ENCODE peak calls at places on chromosome X, in ten cellular contexts. I is IMR-90; U is Karpas-422; B is aorta; Q is effector memory CD4-positive, alpha-beta T cell; F is body of pancreas; K is prostate gland; X is HCT116; P is GM23338; L is BE2C. Z is an unnamed sample. For H3K36me3 and H3K4me1, the result is how much of the 10 kb centered on the place peaks cover.

GRCh38 chrX:33138677-33139249 is 72.6 kb downstream of the DMD start:
- DNase-seq in P (no peak), Q (no peak), I (no peak), U (no peak), F (no peak), K (no peak), B (no peak), X (no peak), L (no peak), Z (no peak)

GRCh38 chrX:12657881-12658280 is 133.3 kb upstream of the PRPS2 start:
- DNase-seq in K (no peak), B (no peak), P (no peak), I (no peak), Q (no peak), X (no peak), F (no peak), L (no peak), U (no peak), Z (no peak)

GRCh38 chrX:72268601-72269365 is 8.3 kb downstream of the RPS4X start:
- DNase-seq in P (no peak), X (no peak), Q (no peak), K (no peak), I (peak), F (no peak), B (no peak), L (no peak), U (no peak), Z (no peak)

GRCh38 chrX:107579956-107580355 is 48.4 kb upstream of the PRPS1 start:
- DNase-seq in P (no peak), L (no peak), B (no peak), I (peak), Q (no peak), F (no peak), K (no peak), U (no peak), X (no peak), Z (no peak)

GRCh38 chrX:63993936-63994335 is 208.9 kb upstream of the ARHGEF9 start:
- DNase-seq in L (no peak), F (no peak), X (no peak), P (no peak), K (no peak), U (no peak), B (no peak), Q (no peak), I (no peak), Z (no peak)

GRCh38 chrX:132671229-132671641 is 182.4 kb upstream of the MBNL3 start:
- DNase-seq in K (no peak), P (peak), X (no peak), Q (no peak), U (no peak), F (no peak), I (peak), L (no peak), B (no peak), Z (no peak)

GRCh38 chrX:69152398-69152797 is 12.9 kb downstream of the PJA1 start:
- DNase-seq in K (no peak), F (peak), I (no peak), P (no peak), X (no peak), Q (no peak), U (no peak), B (peak), L (no peak), Z (peak)

GRCh38 chrX:150332023-150332422 is 31.1 kb upstream of the MAMLD1 start:
- DNase-seq in B (no peak), U (no peak), K (no peak), Q (no peak), I (no peak), L (no peak), F (no peak), X (no peak), P (no peak), Z (no peak)

GRCh38 chrX:96424007-96424406 is 260.6 kb upstream of the DIAPH2 start:
- DNase-seq in X (no peak), I (no peak), L (no peak), K (no peak), U (no peak), F (no peak), B (no peak), Q (no peak), P (no peak), Z (no peak)

GRCh38 chrX:133410555-133410954 is 4.7 kb downstream of the GPC4 start:
- DNase-seq in B (no peak), L (no peak), K (no peak), X (no peak), Q (no peak), U (no peak), F (no peak), I (no peak), P (no peak), Z (no peak)

GRCh38 chrX:43176686-43177085 is 398.7 kb upstream of the PPP1R2C start:
- DNase-seq in U (no peak), K (no peak), I (no peak), X (no peak), P (no peak), F (no peak), B (no peak), Q (no peak), L (no peak), Z (no peak)

GRCh38 chrX:96211953-96212352 is 472.7 kb upstream of the DIAPH2 start:
- DNase-seq in F (no peak), I (no peak), L (no peak), Q (no peak), B (no peak), P (no peak), U (peak), X (no peak), K (no peak), Z (no peak)

GRCh38 chrX:12930150-12930549 is 23.7 kb downstream of the TLR8 start:
- DNase-seq in F (no peak), L (no peak), U (no peak), X (no peak), B (no peak), K (no peak), I (no peak), P (no peak), Q (no peak), Z (no peak)

GRCh38 chrX:120791013-120791643 is 84.5 kb downstream of the CT47B1 start:
- DNase-seq in P (no peak), F (peak), Q (no peak), I (peak), X (peak), L (peak), K (peak), B (peak), U (no peak), Z (peak)

GRCh38 chrX:17860179-17860780 is 818 bp downstream of the RAI2 start:
- DNase-seq in U (no peak), Q (no peak), K (peak), P (peak), B (no peak), L (no peak), F (peak), X (no peak), I (no peak), Z (no peak)

GRCh38 chrX:29903365-29903764 is 312.0 kb upstream of the MAGEB2 start:
- DNase-seq in Q (no peak), X (no peak), F (no peak), P (peak), I (peak), L (no peak), B (no peak), U (no peak), K (no peak), Z (no peak)

GRCh38 chrX:100658936-100659335 is 14.9 kb downstream of the SRPX2 start:
- DNase-seq in B (no peak), Q (no peak), I (no peak), L (no peak), K (peak), P (no peak), U (no peak), F (no peak), X (no peak), Z (no peak)

GRCh38 chrX:105552395-105552794 is 269.9 kb upstream of the NRK start:
- DNase-seq in B (no peak), K (no peak), L (no peak), P (no peak), F (no peak), U (no peak), Q (no peak), X (no peak), I (no peak), Z (no peak)

GRCh38 chrX:110178179-110178865 is 139.6 kb downstream of the AMMECR1 start:
- DNase-seq in Q (no peak), L (peak), X (no peak), U (no peak), I (no peak), B (no peak), F (peak), P (no peak), K (no peak), Z (no peak)

DNA sequence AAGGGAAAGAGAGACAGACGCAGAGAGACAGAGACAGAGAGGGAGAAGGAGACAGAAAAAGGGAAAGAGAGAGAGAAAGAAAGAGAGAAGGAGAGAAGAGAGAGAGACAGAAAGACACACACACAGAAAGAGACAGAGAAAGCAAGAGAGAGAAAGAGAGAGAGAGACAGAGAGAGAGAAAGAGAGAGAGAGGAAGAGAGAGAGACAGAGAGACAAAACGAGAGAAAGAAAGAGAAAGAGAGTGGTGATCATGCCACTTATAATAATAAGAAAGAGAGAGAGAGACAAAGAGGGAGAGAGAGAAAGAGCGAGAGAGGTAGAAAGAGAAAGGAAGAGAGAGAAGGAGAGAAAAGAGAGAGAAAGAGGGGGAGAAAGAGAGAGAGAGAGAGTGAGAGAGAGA is 51.4 kb downstream of the SHOX start:
- DNase-seq in I (no peak), X (no peak), K (no peak), P (no peak), U (no peak), B (no peak), L (no peak), Q (no peak), F (no peak), Z (no peak)
- H3K36me3 ChIP-seq in I (under half), X (under half), K (under half), P (under half), U (under half), B (under half), L (under half), Q (under half), F (under half), Z (under half)

DNA sequence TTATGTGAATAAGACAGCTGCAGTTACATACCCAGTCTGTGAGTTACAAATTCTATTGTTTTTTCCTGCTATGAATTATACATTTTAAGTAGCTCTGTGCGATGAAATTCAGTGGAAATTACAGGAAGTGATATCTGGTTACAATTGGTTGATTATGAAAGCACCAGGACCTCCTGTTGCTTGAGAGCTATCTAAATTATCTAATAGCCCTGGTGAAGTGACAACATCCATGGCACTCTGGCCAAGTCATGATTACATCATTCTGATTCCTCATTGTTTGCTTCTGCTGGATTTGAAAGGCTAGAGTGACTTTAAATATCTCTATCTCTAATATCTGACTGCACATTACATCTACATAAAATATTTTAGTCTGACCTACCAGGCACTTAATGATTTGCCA is 515.0 kb downstream of the CFAP47 start:
- DNase-seq in X (no peak), B (no peak), Q (no peak), U (no peak), P (no peak), L (no peak), K (no peak), I (peak), F (no peak), Z (no peak)
- H3K4me1 ChIP-seq in X (under half), B (under half), Q (under half), U (under half), P (under half), L (under half), K (under half), I (under half), F (under half), Z (under half)

GRCh38 chrX:47196098-47196497 is 2.5 kb downstream of the UBA1 start:
- DNase-seq in B (no peak), I (no peak), K (no peak), P (no peak), U (no peak), F (no peak), L (no peak), Q (no peak), X (no peak), Z (no peak)
- H3K36me3 ChIP-seq in B (under half), I (under half), K (under half), P (under half), U (under half), F (under half), L (under half), Q (under half), X (under half), Z (under half)

GRCh38 chrX:45751156-45751555 is 550.5 kb upstream of the DIPK2B start:
- DNase-seq in P (no peak), B (no peak), I (no peak), L (no peak), X (no peak), Q (no peak), K (no peak), U (no peak), F (no peak), Z (no peak)
- H3K4me1 ChIP-seq in P (under half), B (under half), I (under half), L (under half), X (half or more), Q (under half), K (under half), U (under half), F (under half), Z (under half)

GRCh38 chrX:11190745-11191510 is 79.8 kb downstream of the HCCS start:
- DNase-seq in P (no peak), F (peak), Q (no peak), B (no peak), L (no peak), U (no peak), X (no peak), I (no peak), K (peak), Z (peak)
- H3K36me3 ChIP-seq in P (under half), F (under half), Q (under half), B (under half), L (under half), U (under half), X (under half), I (under half), K (under half), Z (under half)

DNA sequence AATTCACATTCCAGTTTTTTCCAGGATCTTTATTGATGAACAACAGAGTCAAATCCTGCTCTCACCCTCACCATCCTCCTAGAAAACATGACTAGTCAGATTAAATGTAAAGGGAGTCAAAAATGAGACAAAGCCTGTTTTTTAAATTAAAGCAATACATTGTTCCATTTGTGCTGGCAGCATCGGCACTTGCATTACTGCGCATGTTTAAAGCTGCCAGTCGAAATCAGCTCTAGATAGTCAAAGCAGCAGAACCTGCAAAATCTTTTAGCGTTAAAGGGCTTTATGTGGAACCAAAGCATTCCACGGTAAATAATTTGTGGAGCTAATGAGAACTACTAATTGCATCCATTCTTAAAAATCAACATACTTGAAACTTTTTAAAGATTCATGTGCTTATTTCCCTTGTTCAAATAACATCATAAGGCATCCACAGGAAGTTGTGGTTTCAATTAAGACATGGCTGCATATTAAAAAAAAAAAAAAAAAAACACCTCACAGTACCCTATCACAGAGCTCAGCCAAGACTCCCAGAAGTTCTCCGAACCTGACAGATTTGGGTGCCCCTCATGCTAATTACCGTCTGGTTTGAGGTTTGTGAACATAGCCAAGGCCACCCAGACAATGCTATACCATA is 82.2 kb downstream of the SH3KBP1 start:
- DNase-seq in Q (peak), U (no peak), P (no peak), I (no peak), K (no peak), L (no peak), F (no peak), X (no peak), B (no peak), Z (no peak)
- H3K4me1 ChIP-seq in Q (under half), U (half or more), P (under half), I (under half), K (under half), L (under half), F (under half), X (under half), B (under half), Z (under half)

GRCh38 chrX:154469880-154470279 is 9.2 kb downstream of the LAGE3 start:
- DNase-seq in F (no peak), Q (no peak), U (no peak), I (no peak), B (no peak), P (no peak), K (no peak), X (no peak), L (no peak), Z (no peak)

GRCh38 chrX:154467556-154467955 is 9.5 kb downstream of the PLXNA3 start:
- DNase-seq in P (no peak), U (no peak), K (no peak), I (no peak), B (no peak), L (no peak), X (no peak), Q (no peak), F (no peak), Z (no peak)

GRCh38 chrX:154466907-154467306 is 8.8 kb downstream of the PLXNA3 start:
- DNase-seq in Q (no peak), U (no peak), B (no peak), I (no peak), K (no peak), F (no peak), L (no peak), P (no peak), X (no peak), Z (no peak)

GRCh38 chrX:154469114-154469513 is 10.0 kb downstream of the LAGE3 start:
- DNase-seq in X (no peak), F (no peak), L (no peak), P (no peak), K (no peak), U (no peak), Q (no peak), I (no peak), B (no peak), Z (no peak)

DNA sequence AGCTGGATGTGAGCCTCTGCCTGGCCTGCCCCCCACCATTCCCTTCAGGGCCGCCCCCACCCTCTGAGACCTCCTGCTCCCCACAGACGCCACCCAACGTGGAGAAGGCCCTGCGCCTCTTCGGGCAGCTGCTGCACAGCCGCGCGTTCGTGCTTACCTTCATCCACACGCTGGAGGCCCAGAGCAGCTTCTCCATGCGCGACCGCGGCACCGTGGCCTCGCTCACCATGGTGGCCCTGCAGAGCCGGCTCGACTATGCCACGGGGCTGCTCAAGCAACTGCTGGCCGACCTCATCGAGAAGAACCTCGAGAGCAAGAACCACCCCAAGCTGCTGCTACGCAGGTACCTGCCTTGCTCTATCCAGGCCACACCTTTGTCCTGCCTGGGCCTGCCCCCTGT is 10.1 kb downstream of the PLXNA3 start:
- DNase-seq in K (no peak), B (no peak), L (no peak), F (no peak), P (no peak), I (no peak), U (no peak), X (no peak), Q (no peak), Z (no peak)
- H3K36me3 ChIP-seq in K (under half), B (under half), L (under half), F (under half), P (under half), I (half or more), U (under half), X (under half), Q (under half), Z (under half)

GRCh38 chrX:21949689-21950088 is 9.2 kb downstream of the SMS start:
- DNase-seq in Q (no peak), I (no peak), U (no peak), F (no peak), X (no peak), P (no peak), L (no peak), B (no peak), K (no peak), Z (no peak)
- H3K4me1 ChIP-seq in Q (under half), I (under half), U (under half), F (under half), X (under half), P (half or more), L (under half), B (under half), K (under half), Z (under half)

GRCh38 chrX:10142041-10142589 is 14.7 kb upstream of the CLCN4 start:
- DNase-seq in F (no peak), U (no peak), Q (no peak), L (no peak), I (no peak), K (no peak), P (no peak), X (no peak), B (peak), Z (no peak)
- H3K36me3 ChIP-seq in F (under half), U (under half), Q (under half), L (under half), I (under half), K (under half), P (under half), X (under half), B (under half), Z (under half)

GRCh38 chrX:125533352-125533751 is 213.7 kb downstream of the TEX13C start:
- DNase-seq in Q (no peak), P (no peak), B (no peak), F (no peak), X (no peak), K (no peak), I (no peak), L (no peak), U (no peak), Z (no peak)
- H3K4me1 ChIP-seq in Q (under half), P (under half), B (under half), F (under half), X (under half), K (under half), I (under half), L (under half), U (under half), Z (under half)